ENCODE peak calls at places on chromosomes 13 and 19, in four cellular contexts. V is H9, R is IMR-90, Q is H1. H is an unnamed sample.

GRCh38 chr13:21541271-21541670 is 62.7 kb downstream of the MICU2 start:
- DNase-seq in V (no peak), R (no peak), Q (no peak), H (no peak)

GRCh38 chr13:66534561-66534960 is 695.6 kb downstream of the PCDH9 start:
- DNase-seq in V (no peak), R (peak; percentile 80), Q (no peak), H (no peak)

GRCh38 chr13:95301135-95301946 is at the start of gene ABCC4:
- DNase-seq in V (peak; percentile 84), R (peak; percentile 72), Q (peak; percentile 25), H (peak; percentile 88)

GRCh38 chr13:105543742-105544141 is 991.7 kb downstream of the EFNB2 start:
- DNase-seq in V (no peak), R (no peak), Q (no peak), H (no peak)

GRCh38 chr13:43732726-43733125 is 54.0 kb downstream of the ENOX1 start:
- DNase-seq in V (no peak), R (no peak), Q (no peak), H (no peak)

GRCh38 chr13:96020155-96020575 is 33.0 kb downstream of the UGGT2 start:
- DNase-seq in V (peak; percentile 46), R (peak; percentile 67), Q (no peak), H (peak; percentile 83)

GRCh38 chr19:8631425-8631819 is 989 bp downstream of the NFILZ start:
- DNase-seq in V (no peak), R (peak; percentile 36), Q (no peak), H (peak; percentile 53)

GRCh38 chr19:17687857-17688784 is at the start of gene UNC13A:
- DNase-seq in V (peak; percentile 83), R (peak; percentile 29), Q (no peak), H (peak; percentile 83)

GRCh38 chr13:62767473-62767872 is 1351.8 kb upstream of the PCDH20 start:
- DNase-seq in V (no peak), R (no peak), Q (no peak), H (no peak)

GRCh38 chr19:55487884-55488687 is at the start of gene SSC5D:
- DNase-seq in V (no peak), R (peak; percentile 26), Q (no peak), H (peak; percentile 50)

GRCh38 chr13:45143346-45143751 is 23.0 kb downstream of the GTF2F2 start:
- DNase-seq in V (no peak), R (peak; percentile 88), Q (no peak), H (no peak)

GRCh38 chr13:39038569-39038898 is 278 bp downstream of the NHLRC3 start:
- DNase-seq in V (no peak), R (no peak), Q (no peak), H (no peak)

GRCh38 chr19:50432221-50432626 is 468 bp upstream of the MYBPC2 start:
- DNase-seq in V (no peak), R (no peak), Q (no peak), H (peak; percentile 46)

GRCh38 chr19:14381689-14382474 is 638 bp downstream of the ADGRE5 start:
- DNase-seq in V (no peak), R (peak; percentile 20), Q (no peak), H (peak; percentile 74)

GRCh38 chr19:38228491-38229439 is 4.7 kb upstream of the DPF1 start:
- DNase-seq in V (peak; percentile 64), R (no peak), Q (no peak), H (peak; percentile 63)

GRCh38 chr19:32662186-32662585 is 12.8 kb downstream of the ANKRD27 start:
- DNase-seq in V (no peak), R (peak; percentile 58), Q (no peak), H (no peak)

GRCh38 chr13:32212420-32212819 is 102.7 kb downstream of the ZAR1L start:
- DNase-seq in V (no peak), R (peak; percentile 91), Q (no peak), H (no peak)

GRCh38 chr19:10544242-10544752 is 593 bp downstream of the ATG4D start:
- DNase-seq in V (no peak), R (no peak), Q (no peak), H (peak; percentile 42)

GRCh38 chr19:11405846-11406643 is 13.1 kb downstream of the RGL3 start:
- DNase-seq in V (peak; percentile 79), R (no peak), Q (no peak), H (peak; percentile 62)

GRCh38 chr19:39077323-39077722 is 6.8 kb upstream of the ACP7 start:
- DNase-seq in V (no peak), R (no peak), Q (no peak), H (no peak)

GRCh38 chr13:100722517-100722916 is 47.9 kb upstream of the TMTC4 start:
- DNase-seq in V (peak; percentile 51), R (no peak), Q (no peak), H (peak; percentile 50)

GRCh38 chr19:28497137-28497536 is 715.8 kb downstream of the UQCRFS1 start:
- DNase-seq in V (no peak), R (no peak), Q (no peak), H (no peak)

GRCh38 chr13:51624207-51624606 is 39.9 kb downstream of the WDFY2 start:
- DNase-seq in V (no peak), R (no peak), Q (no peak), H (no peak)

GRCh38 chr19:31170046-31170445 is 179.2 kb downstream of the TSHZ3 start:
- DNase-seq in V (peak; percentile 8), R (no peak), Q (no peak), H (no peak)

GRCh38 chr13:67642638-67643037 is 412.5 kb upstream of the PCDH9 start:
- DNase-seq in V (no peak), R (no peak), Q (no peak), H (no peak)

GRCh38 chr19:23249911-23250649 is at the start of gene ZNF724:
- DNase-seq in V (peak; percentile 97), R (peak; percentile 97), Q (peak; percentile 94), H (peak; percentile 100)
- H2BK15ac ChIP-seq in V (no peak within 1 kb of the TSS), R (no peak within 1 kb of the TSS), Q (no peak within 1 kb of the TSS), H (no peak within 1 kb of the TSS)

GRCh38 chr13:108858676-108859075 is 229.3 kb downstream of the MYO16 start:
- DNase-seq in V (no peak), R (no peak), Q (no peak), H (no peak)
- H4K5ac ChIP-seq in V (no peak overlapping the region), R (peak overlapping the region; percentile 91), Q (no peak overlapping the region), H (no peak overlapping the region)

DNA sequence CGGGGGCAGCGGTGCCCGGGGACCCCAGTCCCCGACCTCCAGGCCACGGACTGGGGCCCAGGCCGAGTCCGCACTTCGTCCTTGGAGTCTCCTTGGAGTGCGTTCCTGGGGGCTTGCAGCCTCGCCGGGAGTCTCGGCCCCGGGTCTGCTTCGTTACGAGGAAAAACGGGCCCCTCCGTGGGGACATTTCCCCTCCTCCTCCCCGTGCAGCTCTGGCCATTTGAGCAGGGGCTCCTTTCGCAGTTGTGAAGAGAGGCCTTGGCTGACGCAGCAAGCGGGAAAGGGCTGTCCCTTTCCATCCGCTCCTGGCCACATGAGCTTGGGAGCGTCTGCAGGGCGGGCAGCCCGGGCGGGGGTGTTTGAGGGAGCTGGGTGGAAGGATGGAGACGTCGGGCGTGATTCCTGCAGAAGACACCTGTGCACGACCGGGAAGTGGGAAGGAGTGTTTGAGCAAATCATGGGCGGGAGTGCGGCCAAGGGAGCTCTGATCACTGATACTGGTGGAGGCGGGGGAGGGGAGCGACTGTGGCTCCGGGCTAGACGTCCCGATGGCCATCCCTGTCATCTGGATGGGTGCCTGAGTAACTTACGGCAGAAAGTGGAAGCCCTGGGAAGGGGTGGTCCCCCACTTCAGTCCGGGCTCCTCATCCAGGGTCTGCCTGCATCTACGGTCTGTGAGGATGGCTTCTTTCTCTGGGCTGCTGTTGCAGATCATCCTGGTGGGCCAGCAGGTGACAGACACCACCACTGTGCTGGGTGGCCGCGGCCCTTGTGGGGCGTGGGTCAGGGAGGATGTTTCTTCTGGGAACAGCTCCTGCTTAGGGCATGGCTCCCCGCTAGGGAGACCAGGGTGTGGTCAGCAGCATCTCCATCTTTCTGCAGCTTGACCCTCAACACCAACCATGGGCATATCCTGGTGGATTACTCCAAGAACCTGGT is 736 bp downstream of the GPI start:
- DNase-seq in V (peak; percentile 36), R (peak; percentile 32), Q (no peak), H (peak; percentile 51)
- H2BK5ac ChIP-seq in V (no peak overlapping the region), R (peak overlapping the region; percentile 52), Q (peak overlapping the region; percentile 52), H (no peak overlapping the region)

GRCh38 chr13:79458436-79458835 is 22.5 kb upstream of the NDFIP2 start:
- DNase-seq in V (no peak), R (no peak), Q (no peak), H (no peak)

GRCh38 chr13:79457948-79458347 is 23.0 kb upstream of the NDFIP2 start:
- DNase-seq in V (no peak), R (peak; percentile 91), Q (no peak), H (peak; percentile 82)

GRCh38 chr13:79457390-79457789 is 23.6 kb upstream of the NDFIP2 start:
- DNase-seq in V (no peak), R (no peak), Q (no peak), H (no peak)

GRCh38 chr13:79462895-79463294 is 18.1 kb upstream of the NDFIP2 start:
- DNase-seq in V (no peak), R (no peak), Q (no peak), H (no peak)

DNA sequence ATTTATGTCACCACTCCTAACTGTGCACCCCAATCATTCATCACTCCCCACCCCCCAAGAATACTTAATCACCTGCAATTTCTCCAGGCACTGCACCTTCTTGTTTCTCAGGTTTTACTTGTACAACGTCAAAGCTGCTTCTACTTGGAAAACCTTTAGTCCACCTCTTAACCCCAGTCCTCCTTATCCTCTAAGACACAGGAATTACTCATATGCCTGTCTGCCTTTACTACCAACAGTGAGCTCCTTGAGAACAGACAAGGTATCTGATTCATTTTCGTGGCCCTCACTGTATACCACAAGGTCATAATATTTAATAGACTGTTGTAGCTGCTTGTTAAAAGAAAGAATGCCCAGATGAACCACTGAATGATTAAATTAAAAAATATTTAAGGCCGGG is 21.0 kb upstream of the NDFIP2 start:
- DNase-seq in V (no peak), R (peak; percentile 25), Q (no peak), H (no peak)
- H2BK15ac ChIP-seq in V (no peak overlapping the region), R (no peak overlapping the region), Q (no peak overlapping the region), H (no peak overlapping the region)

DNA sequence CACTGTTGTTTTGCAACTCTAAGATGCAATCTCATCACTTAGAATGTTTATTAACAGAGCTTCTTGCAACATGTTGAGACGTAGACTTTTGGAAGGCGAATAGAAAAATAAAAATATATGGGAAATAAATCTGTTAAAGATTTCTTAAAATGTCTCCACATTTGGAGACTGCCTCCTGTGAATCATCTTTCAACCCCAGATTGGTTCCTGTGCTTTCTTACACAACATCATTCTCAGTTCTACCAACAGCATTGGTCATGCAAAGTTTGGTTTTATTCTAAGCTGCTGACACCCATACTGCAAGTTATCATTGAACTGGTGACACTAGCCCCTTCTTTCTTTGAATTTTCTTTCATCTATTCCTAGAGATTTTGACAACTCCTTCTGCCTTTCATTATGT is 1.6 kb upstream of the IGFL3 start:
- DNase-seq in V (no peak), R (no peak), Q (no peak), H (no peak)
- H4K5ac ChIP-seq in V (no peak overlapping the region), R (no peak overlapping the region), Q (no peak overlapping the region), H (no peak overlapping the region)